ENCODE peak calls at places on chromosomes 6 and 20, in nine cellular contexts. One of them, this sample, is unnamed. For H3K4me1, the result is how much of the 10 kb centered on the place peaks cover.

GRCh38 chr6:105995403-105995699 is 90.8 kb upstream of the PRDM1 start:
- DNase-seq in mucosa of descending colon: no peak
- DNase-seq in IMR-90: peak
- DNase-seq in tibial nerve: no peak
- DNase-seq in lung: no peak
- DNase-seq in upper lobe of right lung: no peak
- DNase-seq in breast epithelium: no peak
- DNase-seq in thoracic aorta: no peak
- DNase-seq in stomach: no peak
- DNase-seq in this sample: no peak

GRCh38 chr6:161133973-161134372 is 139.9 kb downstream of the AGPAT4 start:
- DNase-seq in mucosa of descending colon: no peak
- DNase-seq in IMR-90: no peak
- DNase-seq in tibial nerve: no peak
- DNase-seq in lung: no peak
- DNase-seq in upper lobe of right lung: no peak
- DNase-seq in breast epithelium: no peak
- DNase-seq in thoracic aorta: no peak
- DNase-seq in stomach: no peak
- DNase-seq in this sample: no peak

GRCh38 chr6:153301602-153302001 is 170.5 kb upstream of the RGS17 start:
- DNase-seq in mucosa of descending colon: no peak
- DNase-seq in IMR-90: no peak
- DNase-seq in tibial nerve: no peak
- DNase-seq in lung: no peak
- DNase-seq in upper lobe of right lung: no peak
- DNase-seq in breast epithelium: no peak
- DNase-seq in thoracic aorta: no peak
- DNase-seq in stomach: no peak
- DNase-seq in this sample: no peak

GRCh38 chr6:100664274-100665040 is 199.7 kb upstream of the SIM1 start:
- DNase-seq in mucosa of descending colon: peak
- DNase-seq in IMR-90: peak
- DNase-seq in tibial nerve: no peak
- DNase-seq in lung: no peak
- DNase-seq in upper lobe of right lung: no peak
- DNase-seq in breast epithelium: no peak
- DNase-seq in thoracic aorta: no peak
- DNase-seq in stomach: no peak
- DNase-seq in this sample: no peak

GRCh38 chr6:30802731-30803130 is 58.4 kb upstream of the IER3 start:
- DNase-seq in mucosa of descending colon: no peak
- DNase-seq in IMR-90: no peak
- DNase-seq in tibial nerve: no peak
- DNase-seq in lung: no peak
- DNase-seq in upper lobe of right lung: no peak
- DNase-seq in breast epithelium: no peak
- DNase-seq in thoracic aorta: no peak
- DNase-seq in stomach: no peak
- DNase-seq in this sample: no peak

GRCh38 chr6:9494864-9495263 is 920.0 kb downstream of the TFAP2A start:
- DNase-seq in mucosa of descending colon: no peak
- DNase-seq in IMR-90: peak
- DNase-seq in tibial nerve: no peak
- DNase-seq in lung: no peak
- DNase-seq in upper lobe of right lung: no peak
- DNase-seq in breast epithelium: no peak
- DNase-seq in thoracic aorta: no peak
- DNase-seq in stomach: no peak
- DNase-seq in this sample: no peak

GRCh38 chr20:33027769-33028751 is 3.4 kb upstream of the BPIFB6 start:
- DNase-seq in mucosa of descending colon: no peak
- DNase-seq in IMR-90: no peak
- DNase-seq in tibial nerve: no peak
- DNase-seq in lung: no peak
- DNase-seq in upper lobe of right lung: no peak
- DNase-seq in breast epithelium: no peak
- DNase-seq in thoracic aorta: no peak
- DNase-seq in stomach: no peak
- DNase-seq in this sample: no peak

GRCh38 chr20:43941476-43942212 is 27.0 kb downstream of the TOX2 start:
- DNase-seq in mucosa of descending colon: peak
- DNase-seq in IMR-90: peak
- DNase-seq in tibial nerve: no peak
- DNase-seq in lung: no peak
- DNase-seq in upper lobe of right lung: no peak
- DNase-seq in breast epithelium: no peak
- DNase-seq in thoracic aorta: no peak
- DNase-seq in stomach: no peak
- DNase-seq in this sample: no peak

GRCh38 chr20:3071610-3072529 is at the start of gene OXT:
- DNase-seq in mucosa of descending colon: peak
- DNase-seq in IMR-90: no peak
- DNase-seq in tibial nerve: no peak
- DNase-seq in lung: no peak
- DNase-seq in upper lobe of right lung: peak
- DNase-seq in breast epithelium: no peak
- DNase-seq in thoracic aorta: no peak
- DNase-seq in stomach: no peak
- DNase-seq in this sample: peak
- H3K4me3 ChIP-seq in mucosa of descending colon: peak
- H3K4me3 ChIP-seq in IMR-90: no peak
- H3K4me3 ChIP-seq in tibial nerve: peak
- H3K4me3 ChIP-seq in lung: peak
- H3K4me3 ChIP-seq in upper lobe of right lung: peak
- H3K4me3 ChIP-seq in breast epithelium: peak
- H3K4me3 ChIP-seq in thoracic aorta: peak
- H3K4me3 ChIP-seq in stomach: peak
- H3K4me3 ChIP-seq in this sample: peak

GRCh38 chr20:23143986-23144695 is 58.0 kb upstream of the CD93 start:
- DNase-seq in mucosa of descending colon: no peak
- DNase-seq in IMR-90: no peak
- DNase-seq in tibial nerve: no peak
- DNase-seq in lung: no peak
- DNase-seq in upper lobe of right lung: no peak
- DNase-seq in breast epithelium: no peak
- DNase-seq in thoracic aorta: no peak
- DNase-seq in stomach: no peak
- DNase-seq in this sample: no peak

GRCh38 chr20:23144856-23145255 is 58.7 kb upstream of the CD93 start:
- DNase-seq in mucosa of descending colon: no peak
- DNase-seq in IMR-90: no peak
- DNase-seq in tibial nerve: no peak
- DNase-seq in lung: no peak
- DNase-seq in upper lobe of right lung: no peak
- DNase-seq in breast epithelium: no peak
- DNase-seq in thoracic aorta: no peak
- DNase-seq in stomach: no peak
- DNase-seq in this sample: no peak

GRCh38 chr20:23146111-23146640 is 60.1 kb upstream of the CD93 start:
- DNase-seq in mucosa of descending colon: no peak
- DNase-seq in IMR-90: no peak
- DNase-seq in tibial nerve: no peak
- DNase-seq in lung: no peak
- DNase-seq in upper lobe of right lung: no peak
- DNase-seq in breast epithelium: no peak
- DNase-seq in thoracic aorta: no peak
- DNase-seq in stomach: no peak
- DNase-seq in this sample: no peak

GRCh38 chr20:23146857-23147256 is 60.7 kb upstream of the CD93 start:
- DNase-seq in mucosa of descending colon: no peak
- DNase-seq in IMR-90: no peak
- DNase-seq in tibial nerve: no peak
- DNase-seq in lung: no peak
- DNase-seq in upper lobe of right lung: no peak
- DNase-seq in breast epithelium: no peak
- DNase-seq in thoracic aorta: no peak
- DNase-seq in stomach: no peak
- DNase-seq in this sample: no peak

DNA sequence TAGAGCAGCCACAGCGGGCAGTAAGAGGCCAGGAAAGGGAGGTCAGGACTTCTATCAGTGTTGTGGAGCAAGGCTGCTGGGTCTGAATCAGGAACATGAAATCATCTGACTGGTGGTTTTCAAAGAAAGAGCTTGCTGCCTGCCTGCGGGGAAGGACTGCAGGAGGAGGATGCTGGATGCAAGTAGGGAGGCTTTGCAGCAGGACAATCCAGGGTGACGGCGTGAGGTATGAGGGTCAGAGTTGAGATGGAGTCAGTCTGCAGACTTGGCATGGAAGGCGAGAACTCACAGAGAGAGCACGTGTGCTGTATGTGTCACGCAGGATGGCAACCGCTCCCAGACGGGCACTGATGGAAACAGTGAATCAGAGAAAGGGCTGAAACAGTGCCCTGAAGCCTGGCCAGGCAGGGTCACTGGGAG is 59.2 kb upstream of the CD93 start:
- DNase-seq in mucosa of descending colon: no peak
- DNase-seq in IMR-90: peak
- DNase-seq in tibial nerve: no peak
- DNase-seq in lung: no peak
- DNase-seq in upper lobe of right lung: peak
- DNase-seq in breast epithelium: no peak
- DNase-seq in thoracic aorta: peak
- DNase-seq in stomach: no peak
- DNase-seq in this sample: no peak
- H3K4me1 ChIP-seq in mucosa of descending colon: under half
- H3K4me1 ChIP-seq in IMR-90: under half
- H3K4me1 ChIP-seq in tibial nerve: under half
- H3K4me1 ChIP-seq in lung: under half
- H3K4me1 ChIP-seq in upper lobe of right lung: under half
- H3K4me1 ChIP-seq in breast epithelium: under half
- H3K4me1 ChIP-seq in thoracic aorta: half or more
- H3K4me1 ChIP-seq in stomach: under half
- H3K4me1 ChIP-seq in this sample: under half

GRCh38 chr20:39985276-39985675 is 703.8 kb downstream of the MAFB start:
- DNase-seq in mucosa of descending colon: no peak
- DNase-seq in IMR-90: no peak
- DNase-seq in tibial nerve: no peak
- DNase-seq in lung: no peak
- DNase-seq in upper lobe of right lung: no peak
- DNase-seq in breast epithelium: no peak
- DNase-seq in thoracic aorta: no peak
- DNase-seq in stomach: no peak
- DNase-seq in this sample: no peak

GRCh38 chr20:39983183-39983582 is 705.9 kb downstream of the MAFB start:
- DNase-seq in mucosa of descending colon: no peak
- DNase-seq in IMR-90: no peak
- DNase-seq in tibial nerve: no peak
- DNase-seq in lung: no peak
- DNase-seq in upper lobe of right lung: no peak
- DNase-seq in breast epithelium: no peak
- DNase-seq in thoracic aorta: no peak
- DNase-seq in stomach: no peak
- DNase-seq in this sample: no peak

GRCh38 chr20:39983655-39984054 is 705.4 kb downstream of the MAFB start:
- DNase-seq in mucosa of descending colon: no peak
- DNase-seq in IMR-90: no peak
- DNase-seq in tibial nerve: no peak
- DNase-seq in lung: no peak
- DNase-seq in upper lobe of right lung: no peak
- DNase-seq in breast epithelium: no peak
- DNase-seq in thoracic aorta: no peak
- DNase-seq in stomach: no peak
- DNase-seq in this sample: no peak

GRCh38 chr20:39988991-39989390 is 700.0 kb downstream of the MAFB start:
- DNase-seq in mucosa of descending colon: no peak
- DNase-seq in IMR-90: no peak
- DNase-seq in tibial nerve: no peak
- DNase-seq in lung: no peak
- DNase-seq in upper lobe of right lung: no peak
- DNase-seq in breast epithelium: no peak
- DNase-seq in thoracic aorta: no peak
- DNase-seq in stomach: no peak
- DNase-seq in this sample: no peak

GRCh38 chr20:39986231-39986904 is 702.7 kb downstream of the MAFB start:
- DNase-seq in mucosa of descending colon: peak
- DNase-seq in IMR-90: peak
- DNase-seq in tibial nerve: peak
- DNase-seq in lung: peak
- DNase-seq in upper lobe of right lung: peak
- DNase-seq in breast epithelium: peak
- DNase-seq in thoracic aorta: no peak
- DNase-seq in stomach: no peak
- DNase-seq in this sample: peak
- H3K4me3 ChIP-seq in mucosa of descending colon: no peak
- H3K4me3 ChIP-seq in IMR-90: no peak
- H3K4me3 ChIP-seq in tibial nerve: no peak
- H3K4me3 ChIP-seq in lung: no peak
- H3K4me3 ChIP-seq in upper lobe of right lung: no peak
- H3K4me3 ChIP-seq in breast epithelium: peak
- H3K4me3 ChIP-seq in thoracic aorta: peak
- H3K4me3 ChIP-seq in stomach: no peak
- H3K4me3 ChIP-seq in this sample: no peak

GRCh38 chr6:37705239-37706051 is 7.8 kb upstream of the MDGA1 start:
- DNase-seq in mucosa of descending colon: peak
- DNase-seq in IMR-90: peak
- DNase-seq in tibial nerve: peak
- DNase-seq in lung: peak
- DNase-seq in upper lobe of right lung: peak
- DNase-seq in breast epithelium: peak
- DNase-seq in thoracic aorta: peak
- DNase-seq in stomach: peak
- DNase-seq in this sample: peak

GRCh38 chr6:37702314-37702713 is 4.6 kb upstream of the MDGA1 start:
- DNase-seq in mucosa of descending colon: no peak
- DNase-seq in IMR-90: no peak
- DNase-seq in tibial nerve: no peak
- DNase-seq in lung: no peak
- DNase-seq in upper lobe of right lung: no peak
- DNase-seq in breast epithelium: no peak
- DNase-seq in thoracic aorta: no peak
- DNase-seq in stomach: no peak
- DNase-seq in this sample: no peak

GRCh38 chr6:37704923-37705238 is 7.2 kb upstream of the MDGA1 start:
- DNase-seq in mucosa of descending colon: no peak
- DNase-seq in IMR-90: no peak
- DNase-seq in tibial nerve: no peak
- DNase-seq in lung: no peak
- DNase-seq in upper lobe of right lung: no peak
- DNase-seq in breast epithelium: no peak
- DNase-seq in thoracic aorta: no peak
- DNase-seq in stomach: no peak
- DNase-seq in this sample: no peak

GRCh38 chr6:37706749-37707148 is 9.1 kb upstream of the MDGA1 start:
- DNase-seq in mucosa of descending colon: no peak
- DNase-seq in IMR-90: no peak
- DNase-seq in tibial nerve: no peak
- DNase-seq in lung: no peak
- DNase-seq in upper lobe of right lung: no peak
- DNase-seq in breast epithelium: no peak
- DNase-seq in thoracic aorta: no peak
- DNase-seq in stomach: no peak
- DNase-seq in this sample: no peak

DNA sequence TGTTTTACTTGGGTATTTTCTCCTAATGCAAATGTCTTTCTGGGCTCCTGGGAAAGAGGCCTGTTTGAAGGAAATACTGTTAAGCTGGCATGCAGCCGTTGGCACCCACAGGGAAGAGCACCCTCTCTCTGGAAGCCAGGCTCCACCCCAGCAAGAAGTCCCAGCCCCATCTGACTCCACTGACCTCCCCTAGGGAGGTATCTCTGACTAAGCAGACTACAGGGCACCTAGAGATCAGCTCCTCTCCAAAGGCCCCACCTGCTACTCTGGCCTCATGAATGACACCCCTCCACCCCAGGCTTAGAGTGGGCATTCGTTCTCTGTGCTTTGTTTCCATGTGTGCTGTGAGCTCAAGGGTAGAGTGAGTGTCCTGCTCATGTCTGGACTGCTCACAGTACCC is 6.4 kb upstream of the MDGA1 start:
- DNase-seq in mucosa of descending colon: no peak
- DNase-seq in IMR-90: no peak
- DNase-seq in tibial nerve: no peak
- DNase-seq in lung: no peak
- DNase-seq in upper lobe of right lung: no peak
- DNase-seq in breast epithelium: no peak
- DNase-seq in thoracic aorta: no peak
- DNase-seq in stomach: no peak
- DNase-seq in this sample: no peak
- H3K4me1 ChIP-seq in mucosa of descending colon: under half
- H3K4me1 ChIP-seq in IMR-90: under half
- H3K4me1 ChIP-seq in tibial nerve: under half
- H3K4me1 ChIP-seq in lung: under half
- H3K4me1 ChIP-seq in upper lobe of right lung: under half
- H3K4me1 ChIP-seq in breast epithelium: under half
- H3K4me1 ChIP-seq in thoracic aorta: under half
- H3K4me1 ChIP-seq in stomach: under half
- H3K4me1 ChIP-seq in this sample: under half